ENCODE peak calls at places on chromosome X, in six cellular contexts. L, I, T, O, N and G are unnamed samples.

GRCh38 chrX:69116077-69116476 is 49.2 kb downstream of the PJA1 start:
- DNase-seq in O (no peak), N (no peak), I (peak; percentile 18), T (no peak), L (no peak), G (no peak)

GRCh38 chrX:143940119-143940518 is 56.2 kb downstream of the UBE2NL start:
- DNase-seq in T (no peak), N (no peak), L (no peak), I (no peak), O (no peak), G (no peak)

GRCh38 chrX:44245730-44246129 is 97.7 kb downstream of the EFHC2 start:
- DNase-seq in O (no peak), N (no peak), I (no peak), L (no peak), T (no peak), G (no peak)

GRCh38 chrX:33592398-33592797 is 381.0 kb upstream of the DMD start:
- DNase-seq in O (no peak), N (no peak), L (no peak), I (no peak), T (no peak), G (no peak)

GRCh38 chrX:44344194-44344593 is 722 bp upstream of the EFHC2 start:
- DNase-seq in L (no peak), O (no peak), T (no peak), N (peak; percentile 62), I (no peak), G (peak; percentile 70)

GRCh38 chrX:15985937-15986336 is 131.3 kb upstream of the AP1S2 start:
- DNase-seq in L (no peak), N (no peak), T (no peak), O (no peak), I (no peak), G (peak; percentile 19)

GRCh38 chrX:35046646-35047231 is 104.1 kb downstream of the FAM47B start:
- DNase-seq in T (no peak), N (no peak), O (peak; percentile 68), I (no peak), L (no peak), G (no peak)

GRCh38 chrX:19670854-19671620 is 155.7 kb upstream of the MAP3K15 start:
- DNase-seq in O (peak; percentile 48), L (peak; percentile 79), N (no peak), T (no peak), I (peak; percentile 87), G (no peak)

GRCh38 chrX:154019061-154019621 is 561 bp downstream of the IRAK1 start:
- DNase-seq in I (no peak), O (no peak), N (peak; percentile 55), L (no peak), T (no peak), G (peak; percentile 40)
- TF ChIP-seq MYC in I (no peak), O (no peak), N (no peak), L (peak; percentile 49), T (no peak), G (peak; percentile 32)

DNA sequence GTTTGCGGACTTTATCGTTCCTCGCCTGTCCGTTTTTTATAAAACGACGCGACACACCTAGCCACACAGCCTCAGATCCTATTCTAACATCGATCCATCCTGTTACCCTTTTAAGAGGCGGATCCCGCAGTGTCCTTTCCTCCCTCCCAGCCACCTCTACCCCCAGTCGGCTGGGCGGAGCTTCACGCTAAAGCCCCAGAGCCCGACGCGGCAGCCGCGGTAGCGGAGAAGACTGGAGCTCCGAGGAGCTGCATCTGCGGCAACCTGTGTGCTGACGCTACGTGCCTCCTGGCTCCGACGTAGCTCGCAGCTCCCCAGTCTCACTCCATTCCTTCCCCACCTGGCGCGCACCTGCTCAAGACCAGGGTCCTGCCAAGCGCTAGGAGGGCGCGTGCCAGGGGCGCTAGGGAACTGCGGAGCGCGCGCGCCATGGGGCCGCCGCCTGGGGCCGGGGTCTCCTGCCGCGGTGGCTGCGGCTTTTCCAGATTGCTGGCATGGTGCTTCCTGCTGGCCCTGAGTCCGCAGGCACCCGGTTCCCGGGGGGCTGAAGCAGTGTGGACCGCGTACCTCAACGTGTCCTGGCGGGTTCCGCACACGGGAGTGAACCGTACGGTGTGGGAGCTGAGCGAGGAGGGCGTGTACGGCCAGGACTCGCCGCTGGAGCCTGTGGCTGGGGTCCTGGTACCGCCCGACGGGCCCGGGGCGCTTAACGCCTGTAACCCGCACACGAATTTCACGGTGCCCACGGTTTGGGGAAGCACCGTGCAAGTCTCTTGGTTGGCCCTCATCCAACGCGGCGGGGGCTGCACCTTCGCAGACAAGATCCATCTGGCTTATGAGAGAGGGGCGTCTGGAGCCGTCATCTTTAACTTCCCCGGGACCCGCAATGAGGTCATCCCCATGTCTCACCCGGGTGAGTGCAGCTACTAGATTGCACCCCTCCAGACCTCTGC is at the start of gene RNF128:
- DNase-seq in I (peak; percentile 7), L (peak; percentile 66), N (no peak), O (no peak), T (no peak), G (no peak)
- TF ChIP-seq POLR2A in I (no peak), L (peak; percentile 84), N (no peak), O (no peak), T (no peak), G (no peak)

GRCh38 chrX:10797493-10797892 is 177.1 kb upstream of the MID1 start:
- DNase-seq in I (peak; percentile 2), O (peak; percentile 4), L (no peak), T (no peak), N (no peak), G (no peak)

GRCh38 chrX:10794203-10794630 is 173.8 kb upstream of the MID1 start:
- DNase-seq in L (no peak), I (no peak), T (no peak), O (no peak), N (no peak), G (no peak)

GRCh38 chrX:10800776-10801175 is 180.4 kb upstream of the MID1 start:
- DNase-seq in L (no peak), N (no peak), O (no peak), T (no peak), I (no peak), G (no peak)

DNA sequence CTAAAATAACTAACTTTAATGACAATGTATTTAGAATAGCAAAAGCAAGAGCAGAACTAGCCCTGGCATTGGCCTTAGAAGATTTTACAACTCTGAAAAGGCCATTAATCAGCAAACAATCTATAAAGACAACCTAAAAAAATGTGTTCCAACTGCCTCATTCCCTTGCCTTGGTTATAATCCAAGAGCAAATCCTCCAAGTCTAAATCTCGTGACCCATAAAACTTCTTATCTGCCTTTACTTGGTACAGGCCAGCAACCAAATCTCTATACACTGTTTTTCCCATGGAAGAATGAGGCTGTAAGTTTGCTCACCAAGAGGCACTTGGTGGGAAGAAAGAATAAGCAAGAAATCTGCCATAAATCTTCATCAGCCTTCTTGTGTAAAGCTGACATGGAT is 175.3 kb upstream of the MID1 start:
- DNase-seq in O (no peak), N (no peak), I (no peak), T (no peak), L (no peak), G (no peak)
- TF ChIP-seq MYC in O (no peak), N (no peak), I (no peak), T (no peak), L (no peak), G (no peak)

GRCh38 chrX:14939644-14940043 is 66.4 kb downstream of the MOSPD2 start:
- DNase-seq in I (no peak), L (no peak), T (no peak), O (no peak), N (no peak), G (no peak)
- TF ChIP-seq POLR2A in I (no peak), L (no peak), T (no peak), O (no peak), N (no peak), G (no peak)